ENCODE peak calls at places on chromosomes 2 and 18, in nine cellular contexts. Z is lung, V is HTR-8/SVneo, D is NCI-H510A treated with DMSO at 0.1 percent for 48 hours, Y is psoas muscle, L is HT1080, B is Karpas-422, T is Caki2, O is foreskin fibroblast. N is an unnamed sample.

GRCh38 chr2:241940329-241940728 is 70.8 kb downstream of the RTP5 start:
- DNase-seq in O (no peak), L (no peak), Y (no peak), T (no peak), B (peak), Z (no peak), D (no peak), V (no peak), N (no peak)

GRCh38 chr2:113298176-113298575 is 19.5 kb upstream of the PAX8 start:
- DNase-seq in L (no peak), T (no peak), Z (no peak), V (no peak), Y (no peak), B (no peak), D (no peak), O (no peak), N (no peak)

GRCh38 chr18:31977270-31977872 is 34.4 kb upstream of the TRAPPC8 start:
- DNase-seq in T (no peak), L (peak), B (peak), V (no peak), Z (no peak), O (peak), Y (no peak), D (no peak), N (peak)

GRCh38 chr2:28343184-28343942 is 49.3 kb upstream of the FOSL2 start:
- DNase-seq in V (no peak), O (peak), D (no peak), B (no peak), T (no peak), Y (no peak), L (no peak), Z (no peak), N (no peak)

GRCh38 chr2:95158441-95158840 is 1.2 kb downstream of the ZNF514 start:
- DNase-seq in V (no peak), T (no peak), L (no peak), D (no peak), Z (no peak), O (peak), Y (no peak), B (no peak), N (no peak)

GRCh38 chr2:120429586-120430500 is 83.9 kb downstream of the INHBB start:
- DNase-seq in V (no peak), D (no peak), O (no peak), B (no peak), Z (no peak), T (no peak), Y (no peak), L (no peak), N (no peak)

GRCh38 chr18:3604626-3605408 is 154.8 kb downstream of the TGIF1 start:
- DNase-seq in V (no peak), D (no peak), Y (no peak), B (peak), Z (no peak), O (peak), T (peak), L (peak), N (peak)

GRCh38 chr18:7630731-7631442 is 63.8 kb downstream of the PTPRM start:
- DNase-seq in T (no peak), D (no peak), O (no peak), V (no peak), L (no peak), Z (no peak), B (no peak), Y (no peak), N (no peak)

GRCh38 chr2:179172894-179173293 is 91.7 kb downstream of the SESTD1 start:
- DNase-seq in Z (no peak), Y (no peak), T (no peak), L (no peak), B (no peak), D (peak), V (no peak), O (no peak), N (no peak)

GRCh38 chr2:239819974-239820555 is 205.1 kb downstream of the NDUFA10 start:
- DNase-seq in Z (peak), D (no peak), B (no peak), V (no peak), T (peak), L (no peak), Y (no peak), O (no peak), N (no peak)

GRCh38 chr2:127107622-127107999 is 657 bp upstream of the BIN1 start:
- DNase-seq in Y (no peak), T (no peak), Z (no peak), D (peak), L (no peak), B (no peak), O (no peak), V (no peak), N (peak)

GRCh38 chr2:231397011-231397927 is 1.8 kb downstream of the B3GNT7 start:
- DNase-seq in L (no peak), Z (no peak), Y (no peak), B (no peak), D (no peak), T (no peak), V (no peak), O (no peak), N (peak)

GRCh38 chr2:18662689-18663088 is 73.3 kb upstream of the NT5C1B start:
- DNase-seq in L (peak), O (no peak), B (no peak), T (no peak), Y (no peak), Z (no peak), V (no peak), D (no peak), N (no peak)

GRCh38 chr2:7867858-7868257 is 814.0 kb upstream of the ID2 start:
- DNase-seq in Z (no peak), D (no peak), O (no peak), B (peak), L (no peak), T (no peak), V (no peak), Y (no peak), N (no peak)

GRCh38 chr2:201781583-201782051 is 884 bp upstream of the ALS2 start:
- DNase-seq in O (peak), L (no peak), B (peak), V (no peak), Y (peak), Z (no peak), D (peak), T (no peak), N (peak)

GRCh38 chr2:217827430-217828201 is 175.2 kb downstream of the TNS1 start:
- DNase-seq in V (no peak), D (no peak), Y (peak), L (no peak), T (no peak), O (no peak), B (no peak), Z (peak), N (no peak)

GRCh38 chr18:22550366-22550765 is 132.7 kb upstream of the CTAGE1 start:
- DNase-seq in B (no peak), T (no peak), L (no peak), Y (no peak), Z (no peak), D (no peak), O (no peak), V (no peak), N (no peak)

GRCh38 chr2:28683100-28683706 is 68.4 kb upstream of the PPP1CB start:
- DNase-seq in B (no peak), V (no peak), L (peak), O (peak), D (peak), T (peak), Z (peak), Y (peak), N (peak)

GRCh38 chr2:205609036-205609607 is 73.2 kb upstream of the NRP2 start:
- DNase-seq in O (peak), V (no peak), D (no peak), Z (no peak), Y (no peak), T (no peak), L (no peak), B (peak), N (no peak)

GRCh38 chr2:226756131-226756530 is 43.5 kb downstream of the IRS1 start:
- DNase-seq in Z (no peak), B (no peak), D (no peak), Y (no peak), T (peak), V (no peak), O (peak), L (peak), N (peak)

GRCh38 chr2:240294514-240294913 is 140.9 kb upstream of the GPC1 start:
- DNase-seq in Y (no peak), B (no peak), T (no peak), Z (no peak), O (no peak), V (no peak), D (no peak), L (no peak), N (no peak)

GRCh38 chr2:197445746-197446145 is 7.6 kb upstream of the COQ10B start:
- DNase-seq in O (no peak), B (no peak), Y (no peak), T (no peak), D (no peak), V (no peak), Z (no peak), L (no peak), N (no peak)

GRCh38 chr2:25521665-25522387 is 151.6 kb downstream of the DTNB start:
- DNase-seq in Z (no peak), O (peak), L (peak), B (peak), V (peak), Y (no peak), T (peak), D (peak), N (peak)

GRCh38 chr18:79178044-79178632 is 108.9 kb downstream of the ATP9B start:
- DNase-seq in D (no peak), O (no peak), T (no peak), Y (no peak), Z (no peak), B (no peak), L (no peak), V (no peak), N (no peak)

GRCh38 chr2:231928481-231928880 is 2.3 kb upstream of the NPPC start:
- DNase-seq in T (no peak), D (no peak), Z (no peak), Y (no peak), B (no peak), L (no peak), V (peak), O (no peak), N (no peak)

GRCh38 chr2:20062615-20063545 is 11.5 kb upstream of the LAPTM4A start:
- DNase-seq in V (no peak), D (no peak), O (peak), Z (no peak), T (peak), L (peak), Y (peak), B (no peak), N (no peak)

GRCh38 chr2:229090231-229090630 is 180.9 kb downstream of the PID1 start:
- DNase-seq in D (no peak), B (no peak), V (no peak), Y (no peak), O (peak), Z (no peak), L (peak), T (no peak), N (no peak)

GRCh38 chr2:74502720-74503505 is 3.5 kb upstream of the LBX2 start:
- DNase-seq in O (peak), B (peak), Y (peak), T (peak), Z (peak), D (no peak), V (peak), L (peak), N (peak)